ENCODE peak calls at places on chromosomes 16 and 17, in four cellular contexts. H is IMR-90, Y is H1, F is GM12878. K is an unnamed sample.

GRCh38 chr16:30985401-30986128 is 558 bp downstream of the HSD3B7 start:
- DNase-seq in H (no peak), Y (peak), F (no peak), K (peak)

GRCh38 chr17:32483451-32484019 is 3.3 kb upstream of the CDK5R1 start:
- DNase-seq in Y (peak), H (peak), F (no peak), K (peak)

GRCh38 chr16:68732068-68732680 is 4.9 kb upstream of the CDH1 start:
- DNase-seq in H (no peak), F (no peak), Y (peak), K (peak)

GRCh38 chr16:24507959-24508358 is 31.4 kb upstream of the RBBP6 start:
- DNase-seq in Y (no peak), H (no peak), F (no peak), K (no peak)

GRCh38 chr16:49858200-49859129 is 2.6 kb upstream of the ZNF423 start:
- DNase-seq in F (no peak), H (no peak), Y (peak), K (peak)

GRCh38 chr17:58189436-58190146 is 2.9 kb upstream of the EPX start:
- DNase-seq in H (peak), F (no peak), Y (no peak), K (no peak)

GRCh38 chr16:1826691-1827573 is at the start of the genes FAHD1 and HAGH:
- DNase-seq in Y (peak), H (peak), F (peak), K (peak)

GRCh38 chr17:63545302-63545928 is 4.9 kb upstream of the DCAF7 start:
- DNase-seq in F (no peak), H (no peak), Y (no peak), K (no peak)

GRCh38 chr17:82921426-82921825 is 81.6 kb upstream of the ZNF750 start:
- DNase-seq in H (no peak), Y (no peak), F (no peak), K (no peak)

GRCh38 chr16:57347858-57348257 is 10.7 kb upstream of the CCL22 start:
- DNase-seq in H (no peak), F (no peak), Y (no peak), K (no peak)

GRCh38 chr17:19386276-19386863 is 620 bp downstream of the MFAP4 start:
- DNase-seq in H (peak), Y (no peak), F (no peak), K (no peak)

GRCh38 chr16:22195695-22196558 is 10.2 kb upstream of the EEF2K start:
- DNase-seq in H (peak), Y (peak), F (peak), K (peak)

GRCh38 chr17:50079334-50080095 is 15.6 kb upstream of the PDK2 start:
- DNase-seq in H (no peak), Y (peak), F (no peak), K (peak)

GRCh38 chr17:82283208-82283749 is 9.8 kb upstream of the CSNK1D start:
- DNase-seq in H (peak), Y (no peak), F (no peak), K (peak)

GRCh38 chr17:6576038-6576437 is 19.7 kb upstream of the PITPNM3 start:
- DNase-seq in F (no peak), H (no peak), Y (no peak), K (no peak)

GRCh38 chr16:19291459-19291858 is 5.9 kb downstream of the CLEC19A start:
- DNase-seq in F (no peak), H (no peak), Y (no peak), K (no peak)

GRCh38 chr17:5941258-5941657 is 128.9 kb upstream of the WSCD1 start:
- DNase-seq in H (no peak), F (no peak), Y (no peak), K (no peak)

GRCh38 chr17:21193031-21193430 is 20.9 kb downstream of the TMEM11 start:
- DNase-seq in F (no peak), H (no peak), Y (no peak), K (no peak)

GRCh38 chr17:15453782-15454181 is 13.6 kb downstream of the CDRT4 start:
- DNase-seq in H (no peak), F (no peak), Y (no peak), K (no peak)

GRCh38 chr17:28384281-28385036 is 13.0 kb downstream of the SARM1 start:
- DNase-seq in F (no peak), Y (peak), H (no peak), K (no peak)

GRCh38 chr17:30095507-30096244 is 20.9 kb upstream of the NSRP1 start:
- DNase-seq in Y (no peak), H (peak), F (peak), K (peak)

GRCh38 chr17:28364665-28365363 is at the start of gene SEBOX:
- DNase-seq in F (no peak), H (no peak), Y (no peak), K (no peak)

GRCh38 chr16:66308096-66308495 is 58.4 kb upstream of the CDH5 start:
- DNase-seq in Y (no peak), H (no peak), F (no peak), K (no peak)

GRCh38 chr17:65359016-65359415 is 202.4 kb downstream of the AXIN2 start:
- DNase-seq in Y (no peak), H (peak), F (no peak), K (no peak)

GRCh38 chr17:79047291-79047920 is 23.4 kb downstream of the C1QTNF1 start:
- DNase-seq in F (no peak), H (no peak), Y (no peak), K (no peak)

GRCh38 chr17:78883533-78884131 is 19.4 kb downstream of the CEP295NL start:
- DNase-seq in Y (peak), F (no peak), H (peak), K (no peak)

GRCh38 chr17:28968269-28968913 is 17.1 kb upstream of the PHF12 start:
- DNase-seq in F (no peak), Y (no peak), H (no peak), K (no peak)

GRCh38 chr16:88978608-88979346 is 1.8 kb upstream of the CBFA2T3 start:
- DNase-seq in Y (no peak), F (peak), H (no peak), K (peak)

GRCh38 chr17:21360048-21360447 is 16.1 kb upstream of the KCNJ12 start:
- DNase-seq in Y (no peak), H (no peak), F (no peak), K (no peak)

GRCh38 chr16:81321039-81321438 is 6.3 kb downstream of the GAN start:
- DNase-seq in Y (no peak), F (no peak), H (no peak), K (no peak)

GRCh38 chr16:2053897-2054296 is 6.1 kb downstream of the TSC2 start:
- DNase-seq in Y (no peak), H (no peak), F (no peak), K (no peak)

GRCh38 chr17:78390241-78391050 is 12.0 kb downstream of the PGS1 start:
- DNase-seq in Y (no peak), F (no peak), H (peak), K (peak)

DNA sequence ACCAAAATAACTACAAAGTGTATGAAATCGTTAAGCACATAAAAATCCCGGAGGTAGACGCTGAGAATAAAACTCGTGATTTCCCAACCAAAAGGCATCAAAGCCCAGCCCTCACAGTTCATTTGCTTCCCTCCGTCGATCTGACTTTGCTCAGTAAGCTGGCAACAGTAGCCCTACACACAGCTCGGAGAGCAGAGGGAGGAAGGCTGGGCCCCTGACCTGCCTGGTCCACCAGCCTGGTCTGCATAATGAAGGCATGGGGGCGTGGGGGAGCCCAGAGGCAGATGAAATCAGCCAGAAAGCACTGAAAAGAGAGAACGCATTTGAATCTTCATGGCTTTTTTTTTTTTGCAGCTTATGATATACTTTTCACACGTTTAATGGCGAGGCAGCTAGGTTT is 274.0 kb upstream of the ZFHX3 start:
- DNase-seq in F (no peak), H (no peak), Y (no peak), K (no peak)
- TF ChIP-seq CHD1 in F (no peak), H (no peak), Y (no peak), K (no peak)

GRCh38 chr17:60597297-60597696 is 2.7 kb upstream of the PPM1D start:
- DNase-seq in Y (no peak), H (no peak), F (no peak), K (no peak)

GRCh38 chr17:60599220-60599619 is 773 bp upstream of the PPM1D start:
- DNase-seq in F (no peak), Y (no peak), H (no peak), K (peak)

GRCh38 chr17:60599620-60600489 is at the start of gene PPM1D:
- DNase-seq in H (peak), Y (peak), F (peak), K (peak)

GRCh38 chr17:60600490-60601431 is 768 bp downstream of the PPM1D start:
- DNase-seq in Y (peak), F (peak), H (peak), K (peak)

DNA sequence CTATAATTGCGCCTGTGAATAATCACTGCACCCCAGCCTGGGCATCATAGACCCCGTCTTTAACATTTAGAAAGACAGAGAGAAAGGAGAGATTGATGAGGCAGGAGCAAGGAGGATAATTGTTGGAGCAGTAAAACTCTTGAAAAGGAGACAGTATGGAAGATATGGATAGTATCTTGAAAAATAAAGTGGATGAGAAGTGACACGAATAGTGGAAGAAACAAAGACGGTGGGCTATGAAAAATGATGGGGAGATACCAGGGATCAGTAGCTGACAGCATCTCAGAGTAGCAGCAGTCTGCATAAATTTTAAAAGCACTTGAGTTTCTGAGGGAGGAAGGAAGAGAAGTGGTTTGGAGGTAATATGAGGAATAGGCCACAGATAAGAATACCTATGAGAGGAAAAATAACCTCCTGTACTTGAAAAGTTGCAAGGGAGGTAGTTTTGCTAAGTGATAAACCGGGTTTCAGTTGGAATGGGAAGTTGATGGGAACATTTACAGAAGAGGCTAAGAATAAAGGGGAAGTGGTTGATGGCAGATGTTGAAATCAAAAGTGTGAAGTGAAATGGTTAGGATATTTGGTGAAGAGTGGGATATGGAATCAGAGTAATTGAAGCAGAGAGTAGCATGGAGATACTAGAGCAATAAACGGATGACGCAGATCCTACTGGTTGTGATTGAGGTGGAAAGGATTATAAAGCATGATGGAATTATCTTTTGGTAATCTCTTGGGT is 1.8 kb upstream of the PPM1D start:
- DNase-seq in H (no peak), F (no peak), Y (no peak), K (no peak)
- TF ChIP-seq CHD1 in H (no peak), F (no peak), Y (no peak), K (no peak)

GRCh38 chr17:17839792-17840707 is 3.3 kb upstream of the SREBF1 start:
- DNase-seq in F (no peak), Y (peak), H (peak), K (peak)
- TF ChIP-seq CHD1 in F (no peak), Y (no peak), H (no peak), K (peak)

GRCh38 chr17:72591500-72592241 is 470.9 kb downstream of the SOX9 start:
- DNase-seq in F (no peak), H (no peak), Y (peak), K (no peak)
- TF ChIP-seq CHD1 in F (no peak), H (no peak), Y (no peak), K (no peak)

GRCh38 chr17:48241131-48241591 is 133.6 kb downstream of the SNX11 start:
- DNase-seq in Y (no peak), H (peak), F (peak), K (peak)
- TF ChIP-seq CHD1 in Y (no peak), H (no peak), F (no peak), K (no peak)

GRCh38 chr17:40956401-40957254 is 10.1 kb downstream of the KRT39 start:
- DNase-seq in H (peak), F (no peak), Y (no peak), K (no peak)
- TF ChIP-seq CHD1 in H (no peak), F (no peak), Y (no peak), K (no peak)

DNA sequence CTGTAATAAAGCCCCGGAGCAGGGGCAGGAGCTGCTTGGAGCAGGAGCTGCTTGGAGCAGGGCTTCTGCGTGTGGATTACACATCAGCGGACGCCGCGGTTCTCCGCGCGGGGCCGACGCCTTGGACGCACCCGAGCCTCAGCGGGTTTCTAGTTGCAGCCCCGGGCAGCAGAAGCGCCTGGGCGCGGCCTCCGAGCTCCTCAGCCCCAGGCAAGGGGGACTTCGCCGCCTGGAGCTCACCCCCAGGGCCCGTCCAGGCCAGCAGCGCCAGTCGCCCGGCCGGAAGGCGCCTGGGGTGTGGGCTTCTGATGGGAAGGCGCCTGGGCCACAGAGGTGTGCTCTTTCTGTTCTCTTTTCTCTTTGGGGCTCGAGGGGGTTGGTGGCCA is 6.3 kb downstream of the FOXF1 start:
- DNase-seq in Y (no peak), H (peak), F (no peak), K (no peak)
- TF ChIP-seq CHD1 in Y (no peak), H (no peak), F (no peak), K (no peak)

GRCh38 chr16:20301840-20302239 is 25.5 kb downstream of the GP2 start:
- DNase-seq in Y (no peak), H (no peak), F (no peak), K (no peak)
- TF ChIP-seq CHD1 in Y (no peak), H (no peak), F (no peak), K (no peak)

GRCh38 chr17:4604111-4604644 is 19.8 kb downstream of the SMTNL2 start:
- DNase-seq in F (no peak), Y (no peak), H (peak), K (no peak)
- TF ChIP-seq CHD1 in F (no peak), Y (no peak), H (no peak), K (no peak)

K was measured in K562.